ENCODE peak calls at places on chromosome 12, in five cellular contexts. X, D, B, S and U are unnamed samples.

GRCh38 chr12:27460471-27460978 is 14.0 kb downstream of the SMCO2 start:
- DNase-seq in D (no peak), B (no peak), S (no peak), X (no peak), U (peak; percentile 84)

GRCh38 chr12:51421266-51421884 is 3.3 kb upstream of the SLC4A8 start:
- DNase-seq in D (no peak), B (peak; percentile 24), X (peak; percentile 43), S (no peak), U (no peak)

GRCh38 chr12:6323340-6323994 is 13.0 kb downstream of the PLEKHG6 start:
- DNase-seq in S (no peak), D (peak; percentile 80), X (no peak), B (peak; percentile 58), U (peak; percentile 64)

GRCh38 chr12:123808167-123808566 is 46.1 kb downstream of the DNAH10 start:
- DNase-seq in D (no peak), S (no peak), X (no peak), B (no peak), U (no peak)

GRCh38 chr12:43277630-43278267 is 274.3 kb downstream of the ADAMTS20 start:
- DNase-seq in B (no peak), X (no peak), S (no peak), D (no peak), U (no peak)

GRCh38 chr12:100528471-100529139 is 44.9 kb upstream of the GAS2L3 start:
- DNase-seq in S (no peak), D (no peak), B (no peak), X (no peak), U (no peak)

GRCh38 chr12:92505373-92506340 is 197.1 kb upstream of the PLEKHG7 start:
- DNase-seq in X (peak; percentile 17), S (peak; percentile 11), B (peak; percentile 67), D (peak; percentile 70), U (peak; percentile 15)

GRCh38 chr12:19575307-19576243 is 136.3 kb downstream of the AEBP2 start:
- DNase-seq in S (no peak), B (peak; percentile 82), D (peak; percentile 75), X (no peak), U (no peak)

GRCh38 chr12:110165540-110166159 is 41.5 kb downstream of the IFT81 start:
- DNase-seq in B (no peak), S (no peak), X (no peak), D (no peak), U (no peak)

GRCh38 chr12:1670815-1671268 is 20.0 kb upstream of the ADIPOR2 start:
- DNase-seq in B (no peak), X (no peak), D (no peak), S (no peak), U (no peak)

GRCh38 chr12:19010087-19010486 is 119.4 kb upstream of the PLEKHA5 start:
- DNase-seq in D (no peak), X (no peak), S (no peak), B (no peak), U (no peak)

GRCh38 chr12:15880721-15881120 is 1.5 kb upstream of the STRAP start:
- DNase-seq in D (no peak), B (no peak), X (no peak), S (no peak), U (no peak)

GRCh38 chr12:67068773-67069450 is 200.2 kb upstream of the CAND1 start:
- DNase-seq in B (peak; percentile 37), X (no peak), D (no peak), S (peak; percentile 14), U (no peak)

GRCh38 chr12:24901975-24902461 is 46.9 kb downstream of the BCAT1 start:
- DNase-seq in D (no peak), B (no peak), X (peak; percentile 53), S (no peak), U (no peak)

GRCh38 chr12:19130224-19131019 is 889 bp downstream of the PLEKHA5 start:
- DNase-seq in S (peak; percentile 1), X (no peak), B (peak; percentile 42), D (peak; percentile 64), U (no peak)

GRCh38 chr12:1918875-1919236 is 404 bp upstream of the CACNA2D4 start:
- DNase-seq in D (no peak), B (no peak), S (no peak), X (no peak), U (no peak)

GRCh38 chr12:113440336-113440735 is 18.2 kb downstream of the SDSL start:
- DNase-seq in B (no peak), D (no peak), X (no peak), S (no peak), U (no peak)

GRCh38 chr12:129901256-129901655 is 2.6 kb downstream of the TMEM132D start:
- DNase-seq in D (no peak), B (no peak), S (no peak), X (no peak), U (no peak)

GRCh38 chr12:115710104-115710564 is 567.4 kb downstream of the MED13L start:
- DNase-seq in S (no peak), B (peak; percentile 31), X (no peak), D (peak; percentile 58), U (no peak)

GRCh38 chr12:58566599-58566998 is 353.7 kb downstream of the LRIG3 start:
- DNase-seq in X (no peak), S (no peak), B (no peak), D (no peak), U (no peak)

GRCh38 chr12:84719997-84720396 is 192.6 kb downstream of the SLC6A15 start:
- DNase-seq in X (no peak), D (no peak), S (no peak), B (no peak), U (no peak)

GRCh38 chr12:124913474-124914391 is 717 bp downstream of the UBC start:
- DNase-seq in X (no peak), S (peak; percentile 89), B (peak; percentile 88), D (peak; percentile 92), U (no peak)

GRCh38 chr12:124621296-124621660 is 53.9 kb upstream of the NCOR2 start:
- DNase-seq in S (no peak), D (peak; percentile 87), B (peak; percentile 69), X (no peak), U (no peak)

GRCh38 chr12:53181935-53182334 is 1.2 kb upstream of the CSAD start:
- DNase-seq in B (no peak), X (no peak), S (no peak), D (no peak), U (no peak)

GRCh38 chr12:6630696-6631095 is 5.1 kb downstream of the LPAR5 start:
- DNase-seq in D (no peak), S (no peak), X (no peak), B (no peak), U (no peak)

GRCh38 chr12:19826988-19827550 is 387.8 kb downstream of the AEBP2 start:
- DNase-seq in S (no peak), B (no peak), X (no peak), D (no peak), U (no peak)

GRCh38 chr12:59627582-59627981 is 31.8 kb downstream of the SLC16A7 start:
- DNase-seq in S (no peak), X (no peak), B (no peak), D (no peak), U (no peak)

GRCh38 chr12:13100882-13101769 is 2.3 kb downstream of the GSG1 start:
- DNase-seq in B (peak; percentile 95), D (peak; percentile 97), X (peak; percentile 50), S (peak; percentile 92), U (peak; percentile 60)

GRCh38 chr12:21819236-21819635 is 44.7 kb upstream of the KCNJ8 start:
- DNase-seq in S (no peak), B (no peak), X (no peak), D (no peak), U (no peak)

GRCh38 chr12:27285395-27285794 is 41.3 kb downstream of the STK38L start:
- DNase-seq in B (no peak), D (no peak), S (no peak), X (no peak), U (no peak)

GRCh38 chr12:94205738-94206310 is 57.4 kb downstream of the PLXNC1 start:
- DNase-seq in D (no peak), B (no peak), X (no peak), S (no peak), U (no peak)

GRCh38 chr12:4143909-4144308 is 129.7 kb upstream of the CCND2 start:
- DNase-seq in S (no peak), D (no peak), B (no peak), X (no peak), U (no peak)

GRCh38 chr12:129696405-129696804 is 207.4 kb downstream of the TMEM132D start:
- DNase-seq in B (no peak), D (no peak), X (no peak), S (no peak), U (no peak)